ENCODE peak calls at places on chromosomes 16 and 17, in nine cellular contexts. One of them, this sample, is unnamed.

GRCh38 chr17:77724876-77725615 is 233.5 kb upstream of the TNRC6C start:
- DNase-seq in lower leg skin: no peak
- DNase-seq in NCI-H1105 treated with DMSO at 0.1 percent for 48 hours: peak; percentile 94
- DNase-seq in Panc1: no peak
- DNase-seq in hypothalamus: no peak
- DNase-seq in choroid plexus epithelial cell: no peak
- DNase-seq in right lobe of liver: no peak
- DNase-seq in iPS-NIHi11: no peak
- DNase-seq in HTR-8/SVneo: no peak
- DNase-seq in this sample: no peak

GRCh38 chr17:59038734-59039133 is 67.9 kb downstream of the TRIM37 start:
- DNase-seq in choroid plexus epithelial cell: peak; percentile 69
- DNase-seq in HTR-8/SVneo: no peak
- DNase-seq in hypothalamus: no peak
- DNase-seq in lower leg skin: no peak
- DNase-seq in iPS-NIHi11: no peak
- DNase-seq in right lobe of liver: no peak
- DNase-seq in Panc1: no peak
- DNase-seq in NCI-H1105 treated with DMSO at 0.1 percent for 48 hours: no peak
- DNase-seq in this sample: peak; percentile 58

GRCh38 chr16:19861811-19862327 is 22.8 kb downstream of the GPRC5B start:
- DNase-seq in lower leg skin: no peak
- DNase-seq in Panc1: no peak
- DNase-seq in choroid plexus epithelial cell: no peak
- DNase-seq in NCI-H1105 treated with DMSO at 0.1 percent for 48 hours: no peak
- DNase-seq in iPS-NIHi11: peak; percentile 66
- DNase-seq in HTR-8/SVneo: no peak
- DNase-seq in right lobe of liver: no peak
- DNase-seq in hypothalamus: peak; percentile 87
- DNase-seq in this sample: no peak

GRCh38 chr16:69105501-69106361 is at the start of gene HAS3:
- DNase-seq in iPS-NIHi11: peak; percentile 86
- DNase-seq in HTR-8/SVneo: peak; percentile 66
- DNase-seq in choroid plexus epithelial cell: peak; percentile 80
- DNase-seq in NCI-H1105 treated with DMSO at 0.1 percent for 48 hours: peak; percentile 18
- DNase-seq in hypothalamus: no peak
- DNase-seq in lower leg skin: peak; percentile 29
- DNase-seq in right lobe of liver: peak; percentile 76
- DNase-seq in Panc1: peak; percentile 42
- DNase-seq in this sample: no peak

GRCh38 chr17:60640503-60640902 is 37.1 kb upstream of the BCAS3 start:
- DNase-seq in iPS-NIHi11: peak; percentile 14
- DNase-seq in lower leg skin: no peak
- DNase-seq in hypothalamus: no peak
- DNase-seq in Panc1: no peak
- DNase-seq in HTR-8/SVneo: no peak
- DNase-seq in choroid plexus epithelial cell: peak; percentile 59
- DNase-seq in right lobe of liver: no peak
- DNase-seq in NCI-H1105 treated with DMSO at 0.1 percent for 48 hours: peak; percentile 0
- DNase-seq in this sample: no peak

GRCh38 chr17:69084911-69085310 is 24.2 kb upstream of the ABCA9 start:
- DNase-seq in HTR-8/SVneo: no peak
- DNase-seq in right lobe of liver: no peak
- DNase-seq in lower leg skin: no peak
- DNase-seq in Panc1: no peak
- DNase-seq in iPS-NIHi11: peak; percentile 65
- DNase-seq in hypothalamus: no peak
- DNase-seq in choroid plexus epithelial cell: no peak
- DNase-seq in NCI-H1105 treated with DMSO at 0.1 percent for 48 hours: no peak
- DNase-seq in this sample: no peak

GRCh38 chr17:27640790-27641189 is 9.8 kb downstream of the LGALS9 start:
- DNase-seq in right lobe of liver: no peak
- DNase-seq in lower leg skin: no peak
- DNase-seq in Panc1: no peak
- DNase-seq in choroid plexus epithelial cell: no peak
- DNase-seq in iPS-NIHi11: no peak
- DNase-seq in NCI-H1105 treated with DMSO at 0.1 percent for 48 hours: no peak
- DNase-seq in hypothalamus: no peak
- DNase-seq in HTR-8/SVneo: no peak
- DNase-seq in this sample: no peak

GRCh38 chr16:67311607-67312449 is 14.7 kb downstream of the KCTD19 start:
- DNase-seq in Panc1: peak; percentile 94
- DNase-seq in right lobe of liver: no peak
- DNase-seq in lower leg skin: no peak
- DNase-seq in hypothalamus: no peak
- DNase-seq in iPS-NIHi11: no peak
- DNase-seq in choroid plexus epithelial cell: peak; percentile 99
- DNase-seq in NCI-H1105 treated with DMSO at 0.1 percent for 48 hours: no peak
- DNase-seq in HTR-8/SVneo: peak; percentile 97
- DNase-seq in this sample: peak; percentile 81

GRCh38 chr16:86150646-86151371 is 251.8 kb downstream of the IRF8 start:
- DNase-seq in lower leg skin: no peak
- DNase-seq in HTR-8/SVneo: no peak
- DNase-seq in iPS-NIHi11: no peak
- DNase-seq in NCI-H1105 treated with DMSO at 0.1 percent for 48 hours: no peak
- DNase-seq in right lobe of liver: no peak
- DNase-seq in choroid plexus epithelial cell: no peak
- DNase-seq in hypothalamus: no peak
- DNase-seq in Panc1: no peak
- DNase-seq in this sample: no peak

GRCh38 chr16:50448522-50448921 is 79.7 kb upstream of the BRD7 start:
- DNase-seq in choroid plexus epithelial cell: no peak
- DNase-seq in right lobe of liver: no peak
- DNase-seq in NCI-H1105 treated with DMSO at 0.1 percent for 48 hours: no peak
- DNase-seq in hypothalamus: no peak
- DNase-seq in HTR-8/SVneo: no peak
- DNase-seq in lower leg skin: no peak
- DNase-seq in iPS-NIHi11: peak; percentile 73
- DNase-seq in Panc1: no peak
- DNase-seq in this sample: no peak

GRCh38 chr16:81451753-81452680 is 7.4 kb downstream of the CMIP start:
- DNase-seq in HTR-8/SVneo: no peak
- DNase-seq in lower leg skin: peak; percentile 42
- DNase-seq in choroid plexus epithelial cell: no peak
- DNase-seq in Panc1: no peak
- DNase-seq in hypothalamus: no peak
- DNase-seq in NCI-H1105 treated with DMSO at 0.1 percent for 48 hours: no peak
- DNase-seq in right lobe of liver: no peak
- DNase-seq in iPS-NIHi11: no peak
- DNase-seq in this sample: peak; percentile 64

GRCh38 chr16:88809676-88810165 is 2.0 kb downstream of the APRT start:
- DNase-seq in right lobe of liver: no peak
- DNase-seq in Panc1: no peak
- DNase-seq in choroid plexus epithelial cell: no peak
- DNase-seq in HTR-8/SVneo: no peak
- DNase-seq in NCI-H1105 treated with DMSO at 0.1 percent for 48 hours: no peak
- DNase-seq in lower leg skin: no peak
- DNase-seq in iPS-NIHi11: no peak
- DNase-seq in hypothalamus: no peak
- DNase-seq in this sample: no peak

GRCh38 chr16:67022531-67023214 is 6.3 kb upstream of the CBFB start:
- DNase-seq in hypothalamus: no peak
- DNase-seq in Panc1: no peak
- DNase-seq in lower leg skin: no peak
- DNase-seq in NCI-H1105 treated with DMSO at 0.1 percent for 48 hours: no peak
- DNase-seq in right lobe of liver: no peak
- DNase-seq in HTR-8/SVneo: no peak
- DNase-seq in choroid plexus epithelial cell: peak; percentile 36
- DNase-seq in iPS-NIHi11: no peak
- DNase-seq in this sample: no peak

GRCh38 chr17:83203472-83204221 is 124.2 kb downstream of the METRNL start:
- DNase-seq in NCI-H1105 treated with DMSO at 0.1 percent for 48 hours: no peak
- DNase-seq in hypothalamus: no peak
- DNase-seq in iPS-NIHi11: no peak
- DNase-seq in HTR-8/SVneo: no peak
- DNase-seq in choroid plexus epithelial cell: no peak
- DNase-seq in right lobe of liver: peak; percentile 59
- DNase-seq in lower leg skin: peak; percentile 35
- DNase-seq in Panc1: no peak
- DNase-seq in this sample: peak; percentile 10

GRCh38 chr16:3577302-3577752 is at the start of gene NLRC3:
- DNase-seq in NCI-H1105 treated with DMSO at 0.1 percent for 48 hours: no peak
- DNase-seq in HTR-8/SVneo: no peak
- DNase-seq in hypothalamus: no peak
- DNase-seq in iPS-NIHi11: no peak
- DNase-seq in Panc1: no peak
- DNase-seq in lower leg skin: no peak
- DNase-seq in right lobe of liver: no peak
- DNase-seq in choroid plexus epithelial cell: no peak
- DNase-seq in this sample: no peak

GRCh38 chr16:89860747-89861304 is 12.6 kb upstream of the TCF25 start:
- DNase-seq in lower leg skin: no peak
- DNase-seq in iPS-NIHi11: peak; percentile 99
- DNase-seq in HTR-8/SVneo: peak; percentile 78
- DNase-seq in right lobe of liver: peak; percentile 75
- DNase-seq in NCI-H1105 treated with DMSO at 0.1 percent for 48 hours: peak; percentile 8
- DNase-seq in choroid plexus epithelial cell: peak; percentile 54
- DNase-seq in Panc1: peak; percentile 32
- DNase-seq in hypothalamus: peak; percentile 30
- DNase-seq in this sample: peak; percentile 57